ENCODE peak calls at places on chromosomes 2 and 18, in eight cellular contexts. One of them, this sample, is unnamed.
A peak's percentile ranks its signal among the peaks of the same experiment; 100 is the strongest.

GRCh38 chr2:238904177-238904576 is 56.3 kb downstream of the TWIST2 start:
- DNase-seq in GM12864: no peak
- DNase-seq in fibroblast of lung: no peak
- DNase-seq in A549: no peak
- DNase-seq in HFF-Myc: no peak
- DNase-seq in nephron progenitor cell: no peak
- DNase-seq in HFFc6: no peak
- DNase-seq in hepatocyte: no peak
- DNase-seq in this sample: no peak

GRCh38 chr2:163774862-163775261 is 39.1 kb upstream of the FIGN start:
- DNase-seq in fibroblast of lung: peak; percentile 66
- DNase-seq in nephron progenitor cell: no peak
- DNase-seq in A549: peak; percentile 24
- DNase-seq in hepatocyte: peak; percentile 26
- DNase-seq in HFF-Myc: peak; percentile 4
- DNase-seq in HFFc6: peak; percentile 78
- DNase-seq in GM12864: no peak
- DNase-seq in this sample: peak; percentile 44

GRCh38 chr2:189441709-189442074 is 418 bp downstream of the WDR75 start:
- DNase-seq in A549: peak; percentile 21
- DNase-seq in HFF-Myc: no peak
- DNase-seq in hepatocyte: no peak
- DNase-seq in HFFc6: no peak
- DNase-seq in GM12864: no peak
- DNase-seq in fibroblast of lung: no peak
- DNase-seq in nephron progenitor cell: no peak
- DNase-seq in this sample: no peak

GRCh38 chr2:8496079-8496478 is 185.8 kb upstream of the ID2 start:
- DNase-seq in HFFc6: no peak
- DNase-seq in GM12864: no peak
- DNase-seq in hepatocyte: no peak
- DNase-seq in A549: no peak
- DNase-seq in nephron progenitor cell: no peak
- DNase-seq in HFF-Myc: no peak
- DNase-seq in fibroblast of lung: no peak
- DNase-seq in this sample: no peak

GRCh38 chr18:22936515-22936914 is 3.4 kb downstream of the RBBP8 start:
- DNase-seq in GM12864: no peak
- DNase-seq in nephron progenitor cell: no peak
- DNase-seq in hepatocyte: no peak
- DNase-seq in HFF-Myc: no peak
- DNase-seq in A549: no peak
- DNase-seq in HFFc6: no peak
- DNase-seq in fibroblast of lung: no peak
- DNase-seq in this sample: no peak

GRCh38 chr2:10094271-10094814 is 14.1 kb upstream of the CYS1 start:
- DNase-seq in GM12864: no peak
- DNase-seq in fibroblast of lung: no peak
- DNase-seq in HFFc6: no peak
- DNase-seq in nephron progenitor cell: peak; percentile 54
- DNase-seq in hepatocyte: no peak
- DNase-seq in HFF-Myc: no peak
- DNase-seq in A549: no peak
- DNase-seq in this sample: no peak

GRCh38 chr18:26574958-26575864 is 26.9 kb upstream of the KCTD1 start:
- DNase-seq in nephron progenitor cell: peak; percentile 49
- DNase-seq in HFFc6: peak; percentile 5
- DNase-seq in GM12864: no peak
- DNase-seq in HFF-Myc: peak; percentile 3
- DNase-seq in fibroblast of lung: peak; percentile 41
- DNase-seq in A549: peak; percentile 64
- DNase-seq in hepatocyte: peak; percentile 64
- DNase-seq in this sample: peak; percentile 15

GRCh38 chr2:144890828-144891227 is 370.9 kb upstream of the ZEB2 start:
- DNase-seq in HFFc6: peak; percentile 36
- DNase-seq in A549: peak; percentile 2
- DNase-seq in nephron progenitor cell: no peak
- DNase-seq in HFF-Myc: no peak
- DNase-seq in hepatocyte: peak; percentile 4
- DNase-seq in GM12864: no peak
- DNase-seq in fibroblast of lung: peak; percentile 56
- DNase-seq in this sample: no peak

GRCh38 chr2:202002381-202002780 is 31.3 kb upstream of the FZD7 start:
- DNase-seq in HFF-Myc: no peak
- DNase-seq in HFFc6: no peak
- DNase-seq in fibroblast of lung: no peak
- DNase-seq in A549: no peak
- DNase-seq in nephron progenitor cell: no peak
- DNase-seq in hepatocyte: no peak
- DNase-seq in GM12864: no peak
- DNase-seq in this sample: no peak

GRCh38 chr2:230170532-230170931 is 49.3 kb downstream of the SP110 start:
- DNase-seq in A549: no peak
- DNase-seq in nephron progenitor cell: no peak
- DNase-seq in fibroblast of lung: no peak
- DNase-seq in GM12864: no peak
- DNase-seq in HFFc6: no peak
- DNase-seq in hepatocyte: no peak
- DNase-seq in HFF-Myc: no peak
- DNase-seq in this sample: no peak

GRCh38 chr2:225009768-225010167 is 32.5 kb downstream of the DOCK10 start:
- DNase-seq in HFFc6: no peak
- DNase-seq in A549: peak; percentile 15
- DNase-seq in fibroblast of lung: no peak
- DNase-seq in HFF-Myc: no peak
- DNase-seq in GM12864: no peak
- DNase-seq in hepatocyte: no peak
- DNase-seq in nephron progenitor cell: no peak
- DNase-seq in this sample: no peak

GRCh38 chr2:12488365-12488972 is 228.3 kb upstream of the TRIB2 start:
- DNase-seq in GM12864: no peak
- DNase-seq in A549: no peak
- DNase-seq in HFF-Myc: no peak
- DNase-seq in nephron progenitor cell: no peak
- DNase-seq in hepatocyte: no peak
- DNase-seq in fibroblast of lung: no peak
- DNase-seq in HFFc6: no peak
- DNase-seq in this sample: no peak

GRCh38 chr2:40240067-40240466 is 211.8 kb downstream of the SLC8A1 start:
- DNase-seq in GM12864: no peak
- DNase-seq in hepatocyte: peak; percentile 25
- DNase-seq in nephron progenitor cell: no peak
- DNase-seq in HFFc6: peak; percentile 90
- DNase-seq in fibroblast of lung: peak; percentile 85
- DNase-seq in A549: no peak
- DNase-seq in HFF-Myc: peak; percentile 47
- DNase-seq in this sample: peak; percentile 63

GRCh38 chr2:58539973-58540372 is 298.8 kb upstream of the FANCL start:
- DNase-seq in fibroblast of lung: no peak
- DNase-seq in hepatocyte: no peak
- DNase-seq in HFFc6: no peak
- DNase-seq in HFF-Myc: no peak
- DNase-seq in A549: no peak
- DNase-seq in GM12864: no peak
- DNase-seq in nephron progenitor cell: no peak
- DNase-seq in this sample: no peak

GRCh38 chr2:42147641-42148274 is 21.4 kb upstream of the EML4 start:
- DNase-seq in GM12864: no peak
- DNase-seq in nephron progenitor cell: no peak
- DNase-seq in A549: no peak
- DNase-seq in fibroblast of lung: peak; percentile 68
- DNase-seq in HFFc6: peak; percentile 37
- DNase-seq in HFF-Myc: no peak
- DNase-seq in hepatocyte: peak; percentile 59
- DNase-seq in this sample: peak; percentile 78

GRCh38 chr2:240672701-240673190 is 9.9 kb downstream of the AQP12B start:
- DNase-seq in HFF-Myc: no peak
- DNase-seq in hepatocyte: no peak
- DNase-seq in nephron progenitor cell: no peak
- DNase-seq in A549: no peak
- DNase-seq in GM12864: no peak
- DNase-seq in HFFc6: no peak
- DNase-seq in fibroblast of lung: no peak
- DNase-seq in this sample: no peak

GRCh38 chr2:147663153-147663961 is 181.5 kb upstream of the ACVR2A start:
- DNase-seq in hepatocyte: no peak
- DNase-seq in HFF-Myc: no peak
- DNase-seq in fibroblast of lung: no peak
- DNase-seq in GM12864: no peak
- DNase-seq in nephron progenitor cell: no peak
- DNase-seq in A549: no peak
- DNase-seq in HFFc6: no peak
- DNase-seq in this sample: no peak

GRCh38 chr2:96899084-96899735 is 29.3 kb upstream of the SEMA4C start:
- DNase-seq in A549: no peak
- DNase-seq in HFFc6: peak; percentile 19
- DNase-seq in hepatocyte: no peak
- DNase-seq in HFF-Myc: no peak
- DNase-seq in nephron progenitor cell: no peak
- DNase-seq in fibroblast of lung: no peak
- DNase-seq in GM12864: no peak
- DNase-seq in this sample: no peak

GRCh38 chr2:28347193-28347592 is 45.5 kb upstream of the FOSL2 start:
- DNase-seq in A549: no peak
- DNase-seq in HFF-Myc: no peak
- DNase-seq in GM12864: no peak
- DNase-seq in hepatocyte: no peak
- DNase-seq in nephron progenitor cell: no peak
- DNase-seq in fibroblast of lung: no peak
- DNase-seq in HFFc6: no peak
- DNase-seq in this sample: no peak

GRCh38 chr2:219886615-219887014 is 259.2 kb downstream of the SLC4A3 start:
- DNase-seq in HFF-Myc: no peak
- DNase-seq in GM12864: no peak
- DNase-seq in hepatocyte: no peak
- DNase-seq in nephron progenitor cell: no peak
- DNase-seq in A549: peak; percentile 3
- DNase-seq in HFFc6: peak; percentile 28
- DNase-seq in fibroblast of lung: no peak
- DNase-seq in this sample: no peak
- TF ChIP-seq CTCF in HFF-Myc: peak; percentile 24
- TF ChIP-seq CTCF in GM12864: no peak
- TF ChIP-seq CTCF in hepatocyte: no peak
- TF ChIP-seq CTCF in nephron progenitor cell: no peak
- TF ChIP-seq CTCF in A549: peak; percentile 18
- TF ChIP-seq CTCF in HFFc6: peak; percentile 55
- TF ChIP-seq CTCF in fibroblast of lung: peak; percentile 13
- TF ChIP-seq CTCF in this sample: peak; percentile 44

GRCh38 chr18:68843467-68844089 is 45.7 kb downstream of the CCDC102B start:
- DNase-seq in HFF-Myc: no peak
- DNase-seq in hepatocyte: no peak
- DNase-seq in GM12864: no peak
- DNase-seq in A549: no peak
- DNase-seq in fibroblast of lung: peak; percentile 47
- DNase-seq in nephron progenitor cell: no peak
- DNase-seq in HFFc6: no peak
- DNase-seq in this sample: no peak
- TF ChIP-seq CTCF in HFF-Myc: peak; percentile 9
- TF ChIP-seq CTCF in hepatocyte: peak; percentile 36
- TF ChIP-seq CTCF in GM12864: no peak
- TF ChIP-seq CTCF in A549: no peak
- TF ChIP-seq CTCF in fibroblast of lung: peak; percentile 36
- TF ChIP-seq CTCF in nephron progenitor cell: no peak
- TF ChIP-seq CTCF in HFFc6: peak; percentile 65
- TF ChIP-seq CTCF in this sample: peak; percentile 25

GRCh38 chr18:12035481-12035880 is 54.2 kb downstream of the IMPA2 start:
- DNase-seq in GM12864: no peak
- DNase-seq in HFF-Myc: no peak
- DNase-seq in nephron progenitor cell: no peak
- DNase-seq in A549: no peak
- DNase-seq in fibroblast of lung: no peak
- DNase-seq in HFFc6: no peak
- DNase-seq in hepatocyte: no peak
- DNase-seq in this sample: no peak

GRCh38 chr18:12036201-12036751 is 55.0 kb downstream of the IMPA2 start:
- DNase-seq in hepatocyte: no peak
- DNase-seq in GM12864: no peak
- DNase-seq in nephron progenitor cell: no peak
- DNase-seq in A549: no peak
- DNase-seq in fibroblast of lung: no peak
- DNase-seq in HFF-Myc: no peak
- DNase-seq in HFFc6: no peak
- DNase-seq in this sample: no peak

GRCh38 chr18:12038661-12039417 is 54.8 kb upstream of the ANKRD62 start:
- DNase-seq in nephron progenitor cell: peak; percentile 89
- DNase-seq in HFF-Myc: peak; percentile 30
- DNase-seq in fibroblast of lung: peak; percentile 76
- DNase-seq in A549: peak; percentile 64
- DNase-seq in HFFc6: peak; percentile 71
- DNase-seq in hepatocyte: peak; percentile 88
- DNase-seq in GM12864: no peak
- DNase-seq in this sample: peak; percentile 39

GRCh38 chr18:12041561-12041960 is 52.1 kb upstream of the ANKRD62 start:
- DNase-seq in HFF-Myc: peak; percentile 51
- DNase-seq in fibroblast of lung: peak; percentile 91
- DNase-seq in GM12864: no peak
- DNase-seq in A549: no peak
- DNase-seq in HFFc6: peak; percentile 90
- DNase-seq in nephron progenitor cell: no peak
- DNase-seq in hepatocyte: peak; percentile 29
- DNase-seq in this sample: peak; percentile 40

GRCh38 chr18:12038082-12038660 is 55.5 kb upstream of the ANKRD62 start:
- DNase-seq in HFFc6: no peak
- DNase-seq in A549: no peak
- DNase-seq in nephron progenitor cell: peak; percentile 34
- DNase-seq in fibroblast of lung: no peak
- DNase-seq in HFF-Myc: no peak
- DNase-seq in hepatocyte: peak; percentile 48
- DNase-seq in GM12864: no peak
- DNase-seq in this sample: no peak
- TF ChIP-seq CTCF in HFFc6: no peak
- TF ChIP-seq CTCF in A549: no peak
- TF ChIP-seq CTCF in nephron progenitor cell: no peak
- TF ChIP-seq CTCF in fibroblast of lung: no peak
- TF ChIP-seq CTCF in HFF-Myc: no peak
- TF ChIP-seq CTCF in hepatocyte: no peak
- TF ChIP-seq CTCF in GM12864: no peak
- TF ChIP-seq CTCF in this sample: no peak

DNA sequence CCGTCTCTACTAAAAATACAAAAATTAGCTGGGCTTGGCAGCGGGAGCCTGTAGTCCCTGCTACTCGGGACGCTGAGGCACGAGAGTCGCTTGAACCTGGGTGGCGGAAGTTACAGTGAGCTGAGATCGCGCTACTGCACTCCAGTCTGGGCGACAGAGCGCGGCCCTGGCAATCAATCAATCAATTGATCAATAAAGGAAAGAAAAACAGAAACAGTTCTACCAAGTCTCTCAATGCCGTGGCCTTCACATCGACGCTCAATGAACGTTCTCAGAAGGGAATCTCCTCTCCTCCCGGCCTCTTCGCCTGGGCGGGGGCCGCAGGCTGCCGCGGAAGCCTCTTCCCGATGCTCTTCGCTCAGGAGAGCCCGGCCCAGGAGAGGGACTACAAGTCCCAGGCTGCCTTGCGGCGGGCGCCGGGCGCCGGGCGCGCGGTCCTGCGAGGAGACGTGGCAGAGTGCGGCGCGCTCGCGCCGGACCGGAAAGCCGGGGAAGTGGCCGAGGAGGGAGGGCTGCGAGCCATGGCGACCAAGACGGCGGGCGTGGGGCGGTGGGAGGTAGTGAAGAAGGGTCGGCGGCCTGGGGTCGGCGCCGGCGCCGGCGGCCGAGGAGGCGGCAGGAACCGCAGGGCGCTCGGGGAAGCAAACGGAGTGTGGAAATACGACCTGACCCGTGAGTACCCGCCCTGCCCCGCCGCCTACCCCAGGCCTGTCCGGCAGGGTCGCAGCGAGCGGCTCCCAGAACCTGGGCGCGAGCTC is at the start of gene TMEM214:
- DNase-seq in hepatocyte: peak; percentile 93
- DNase-seq in HFF-Myc: peak; percentile 26
- DNase-seq in fibroblast of lung: peak; percentile 90
- DNase-seq in HFFc6: peak; percentile 82
- DNase-seq in GM12864: peak; percentile 57
- DNase-seq in A549: peak; percentile 95
- DNase-seq in nephron progenitor cell: peak; percentile 90
- DNase-seq in this sample: peak; percentile 73
- TF ChIP-seq CTCF in hepatocyte: peak; percentile 6
- TF ChIP-seq CTCF in HFF-Myc: no peak
- TF ChIP-seq CTCF in fibroblast of lung: no peak
- TF ChIP-seq CTCF in HFFc6: no peak
- TF ChIP-seq CTCF in GM12864: peak; percentile 11
- TF ChIP-seq CTCF in A549: no peak
- TF ChIP-seq CTCF in nephron progenitor cell: peak; percentile 17
- TF ChIP-seq CTCF in this sample: no peak

This sample was measured in AG09319.